ENCODE peak calls at places on chromosomes 2 and 18, in nine cellular contexts. I is left ventricle myocardium inferior, K is foreskin fibroblast, J is fibroblast of mammary gland, O is IMR-90, F is endodermal cell, M is endothelial cell of umbilical vein, X is vagina, G is cardiac muscle cell. S is an unnamed sample.
A peak's percentile ranks its signal among the peaks of the same experiment; 100 is the strongest.

GRCh38 chr18:62450546-62451395 is 72.1 kb upstream of the ZCCHC2 start:
- DNase-seq in I (peak; percentile 63), K (peak; percentile 74), J (peak; percentile 81), O (peak; percentile 63), F (peak; percentile 59), M (peak; percentile 99), X (no peak), G (peak; percentile 19), S (peak; percentile 72)

GRCh38 chr18:70047931-70048603 is 100.4 kb upstream of the CD226 start:
- DNase-seq in I (no peak), K (peak; percentile 41), J (peak; percentile 80), O (peak; percentile 36), F (no peak), M (peak; percentile 45), X (no peak), G (no peak), S (peak; percentile 73)

GRCh38 chr2:39728941-39729351 is 50.1 kb downstream of the THUMPD2 start:
- DNase-seq in I (no peak), K (peak; percentile 21), J (peak; percentile 38), O (peak; percentile 35), F (peak; percentile 73), M (peak; percentile 17), X (no peak), G (peak; percentile 72), S (peak; percentile 51)

GRCh38 chr18:77223221-77223639 is 26.4 kb upstream of the GALR1 start:
- DNase-seq in I (no peak), K (no peak), J (no peak), O (no peak), F (no peak), M (no peak), X (no peak), G (no peak), S (no peak)

GRCh38 chr2:182890305-182890704 is 23.9 kb upstream of the FRZB start:
- DNase-seq in I (no peak), K (no peak), J (no peak), O (no peak), F (no peak), M (no peak), X (no peak), G (no peak), S (no peak)

GRCh38 chr18:53441761-53442414 is 782.6 kb downstream of the MBD2 start:
- DNase-seq in I (no peak), K (no peak), J (no peak), O (no peak), F (no peak), M (no peak), X (no peak), G (no peak), S (no peak)

GRCh38 chr2:54531558-54531957 is 75.4 kb downstream of the SPTBN1 start:
- DNase-seq in I (no peak), K (no peak), J (peak; percentile 87), O (peak; percentile 86), F (no peak), M (peak; percentile 58), X (no peak), G (no peak), S (peak; percentile 27)

GRCh38 chr2:5560981-5561380 is 131.2 kb upstream of the SOX11 start:
- DNase-seq in I (no peak), K (no peak), J (peak; percentile 1), O (peak; percentile 83), F (no peak), M (no peak), X (no peak), G (no peak), S (peak; percentile 5)

GRCh38 chr18:49935215-49935614 is 121.9 kb upstream of the ACAA2 start:
- DNase-seq in I (no peak), K (no peak), J (no peak), O (no peak), F (no peak), M (no peak), X (no peak), G (no peak), S (no peak)

GRCh38 chr2:1550658-1551316 is 137.5 kb downstream of the TPO start:
- DNase-seq in I (peak; percentile 47), K (peak; percentile 25), J (peak; percentile 26), O (peak; percentile 22), F (peak; percentile 90), M (peak; percentile 27), X (no peak), G (peak; percentile 80), S (peak; percentile 52)

GRCh38 chr18:50819027-50819726 is 639 bp downstream of the MRO start:
- DNase-seq in I (peak; percentile 33), K (no peak), J (peak; percentile 11), O (no peak), F (peak; percentile 91), M (peak; percentile 4), X (no peak), G (peak; percentile 49), S (peak; percentile 18)

GRCh38 chr18:5106730-5107129 is 90.3 kb downstream of the AKAIN1 start:
- DNase-seq in I (no peak), K (no peak), J (no peak), O (no peak), F (no peak), M (no peak), X (no peak), G (no peak), S (no peak)

GRCh38 chr2:74922592-74923227 is 35.7 kb upstream of the POLE4 start:
- DNase-seq in I (no peak), K (no peak), J (peak; percentile 35), O (peak; percentile 35), F (no peak), M (peak; percentile 22), X (no peak), G (no peak), S (peak; percentile 85)

DNA sequence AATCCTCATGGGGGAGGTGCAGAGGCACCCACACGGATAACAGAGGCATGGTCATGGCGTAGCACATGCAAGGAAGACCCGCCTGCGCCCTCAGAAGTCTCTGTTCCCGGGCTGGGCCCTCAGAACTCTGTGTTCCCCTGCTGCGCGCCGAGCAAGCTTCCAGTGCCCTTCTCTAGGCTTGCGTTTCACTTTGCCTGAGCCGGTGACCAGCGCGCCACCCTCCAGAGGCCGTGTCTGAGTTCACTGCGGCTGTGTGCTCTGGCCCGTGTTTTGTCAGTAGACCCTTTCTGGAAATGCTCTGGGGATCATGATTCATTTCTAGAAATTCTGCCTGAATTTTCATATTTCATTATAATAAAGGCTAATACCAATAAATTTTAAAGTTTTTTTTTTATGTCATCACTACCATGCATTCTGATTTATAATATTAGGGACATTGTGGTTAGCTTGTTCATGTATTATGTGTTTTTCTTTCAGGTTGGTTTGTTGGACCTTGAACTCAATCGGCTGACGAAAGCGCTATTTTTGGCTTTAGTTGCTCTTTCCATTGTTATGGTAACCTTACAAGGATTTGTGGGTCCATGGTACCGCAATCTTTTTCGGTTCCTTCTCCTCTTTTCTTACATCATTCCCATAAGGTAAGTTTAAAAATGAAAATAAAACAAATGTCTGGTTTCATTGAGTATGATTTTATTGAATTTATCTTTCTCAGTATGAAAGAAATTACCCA is 142.7 kb upstream of the NFATC1 start:
- DNase-seq in I (no peak), K (no peak), J (no peak), O (no peak), F (no peak), M (no peak), X (no peak), G (no peak), S (no peak)
- H3K4me3 ChIP-seq in I (no peak overlapping the region), K (no peak overlapping the region), J (no peak overlapping the region), O (no peak overlapping the region), F (no peak overlapping the region), M (no peak overlapping the region), X (no peak overlapping the region), G (no peak overlapping the region), S (no peak overlapping the region)

GRCh38 chr18:48028081-48028480 is 97.6 kb upstream of the SMAD2 start:
- DNase-seq in I (no peak), K (no peak), J (no peak), O (no peak), F (no peak), M (no peak), X (no peak), G (no peak), S (no peak)
- TF ChIP-seq CTCF in I (no peak), K (no peak), J (no peak), O (no peak), F (peak; percentile 63), M (no peak), X (no peak), G (peak; percentile 16), S (peak; percentile 9)

DNA sequence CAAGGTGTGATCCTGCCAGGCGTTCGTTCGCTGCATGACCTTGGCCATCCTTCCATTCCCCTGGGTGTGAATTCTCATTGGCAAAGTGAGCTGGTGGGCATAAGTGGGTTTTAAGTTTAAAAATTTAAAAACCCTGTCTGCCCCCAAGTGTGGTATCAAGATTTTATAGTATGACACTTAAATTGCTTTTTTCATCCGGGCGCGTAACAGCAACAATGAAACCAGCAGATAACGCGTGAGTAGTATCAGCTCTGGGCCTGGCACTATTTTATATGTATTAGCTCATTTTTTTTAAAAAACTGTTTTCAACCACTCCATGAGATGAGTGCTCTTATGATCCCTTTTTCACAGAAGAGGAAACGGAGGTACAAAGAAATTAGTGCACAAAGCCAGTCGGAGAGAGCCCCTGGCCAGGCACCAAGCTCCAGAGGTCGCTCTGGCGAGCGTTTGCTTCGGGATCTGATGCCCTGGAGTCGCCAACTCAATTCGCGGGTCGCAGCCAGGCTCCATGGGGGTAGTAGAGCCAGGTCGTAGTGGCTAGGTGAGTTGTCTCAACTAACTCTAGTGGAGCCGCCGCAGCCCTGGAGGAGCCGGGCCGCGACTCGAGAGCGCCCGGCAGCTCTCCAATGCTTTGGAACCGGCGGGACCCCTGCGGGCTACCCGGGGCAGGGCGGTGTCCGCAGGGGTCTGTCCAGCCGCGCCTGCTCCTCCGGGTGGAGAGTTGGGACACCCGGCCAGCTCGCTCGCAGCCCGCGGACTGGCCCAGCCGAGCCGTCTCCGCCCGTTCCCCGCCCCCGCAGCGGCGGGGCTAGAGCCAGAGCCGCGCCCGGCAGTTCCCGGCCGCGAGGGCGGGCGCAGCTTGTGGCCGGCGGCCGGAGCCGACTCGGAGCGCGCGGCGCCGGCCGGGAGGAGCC is at the start of gene IL1R1:
- DNase-seq in I (peak; percentile 85), K (peak; percentile 87), J (peak; percentile 70), O (peak; percentile 80), F (peak; percentile 86), M (peak; percentile 73), X (no peak), G (peak; percentile 88), S (peak; percentile 70)
- H3K4me3 ChIP-seq in I (peak within 1 kb of the TSS; percentile 78), K (peak within 1 kb of the TSS; percentile 71), J (peak within 1 kb of the TSS; percentile 96), O (peak within 1 kb of the TSS; percentile 89), F (peak within 1 kb of the TSS; percentile 80), M (peak within 1 kb of the TSS; percentile 56), X (peak within 1 kb of the TSS; percentile 65), G (peak within 1 kb of the TSS; percentile 33), S (peak within 1 kb of the TSS; percentile 75)

DNA sequence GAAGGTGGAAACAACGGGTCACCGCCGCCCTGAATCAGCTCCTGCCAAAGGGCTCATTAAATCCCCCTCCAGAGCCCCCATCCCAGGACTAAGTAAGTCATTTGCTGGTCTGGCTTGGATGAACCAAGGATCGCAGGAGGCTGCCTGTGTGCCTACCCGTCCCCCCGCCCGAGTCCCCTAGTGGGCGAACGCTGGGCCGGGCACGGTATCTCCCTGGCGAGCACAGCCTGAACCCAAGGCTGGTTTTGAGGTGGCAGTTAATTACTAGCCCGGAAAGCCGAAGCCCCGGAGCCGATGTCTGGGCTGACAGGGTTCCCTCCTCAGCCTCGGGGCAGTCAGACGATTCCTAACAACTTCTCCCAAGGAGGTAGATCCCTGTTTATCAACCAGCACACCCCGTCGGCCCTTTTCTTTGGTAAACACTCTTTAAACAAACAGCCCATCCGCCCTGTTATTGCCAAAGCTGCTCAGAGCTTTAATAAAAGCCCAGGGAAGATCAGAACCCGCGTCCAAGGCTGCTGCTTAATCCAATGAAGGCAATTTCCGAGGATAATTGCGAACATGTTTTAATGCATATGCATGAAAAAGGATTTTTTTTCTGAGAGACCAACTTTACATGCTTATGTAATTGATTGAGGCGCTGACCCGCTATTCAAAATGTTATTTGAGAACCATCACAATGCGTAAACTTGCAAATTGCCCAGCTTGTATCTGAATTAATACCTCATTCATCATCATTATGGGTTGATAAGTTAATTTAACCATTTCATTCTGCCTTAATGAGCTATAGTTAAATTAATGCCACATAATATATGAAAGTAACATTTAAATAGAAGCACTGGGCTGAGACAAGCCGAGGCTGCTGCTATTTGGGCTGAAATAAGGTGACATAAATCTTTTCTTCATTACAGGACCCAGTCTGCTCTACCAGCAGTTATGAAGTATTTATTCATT is 10.5 kb downstream of the EVX2 start:
- DNase-seq in I (no peak), K (no peak), J (no peak), O (no peak), F (peak; percentile 65), M (no peak), X (no peak), G (no peak), S (no peak)
- TF ChIP-seq CTCF in I (no peak), K (no peak), J (no peak), O (no peak), F (peak; percentile 43), M (no peak), X (no peak), G (no peak), S (no peak)

S was measured in cardiac fibroblast.